ENCODE peak calls at places on chromosomes 3 and 15, in eight cellular contexts. J is fibroblast of lung; O is breast epithelium; Q is body of pancreas; M is thyroid gland; B is ascending aorta; W is CD8-positive, alpha-beta T cell; N is dorsolateral prefrontal cortex. H is an unnamed sample.
A peak's percentile ranks its signal among the peaks of the same experiment; 100 is the strongest.

GRCh38 chr3:16837602-16838001 is 47.2 kb upstream of the PLCL2 start:
- DNase-seq in J (no peak), O (no peak), Q (no peak), M (no peak), B (no peak), W (no peak), N (no peak), H (no peak)

GRCh38 chr3:51357856-51358255 is 27.2 kb upstream of the MANF start:
- DNase-seq in J (no peak), O (no peak), Q (no peak), M (no peak), B (no peak), W (no peak), N (no peak), H (no peak)

GRCh38 chr3:138796761-138797160 is 38.0 kb downstream of the PIK3CB start:
- DNase-seq in J (no peak), O (no peak), Q (no peak), M (no peak), B (no peak), W (no peak), N (no peak), H (no peak)

GRCh38 chr3:163132111-163132510 is 1635.5 kb downstream of the OTOL1 start:
- DNase-seq in J (no peak), O (no peak), Q (no peak), M (no peak), B (no peak), W (no peak), N (no peak), H (no peak)

GRCh38 chr3:54756330-54756731 is 171.5 kb downstream of the LRTM1 start:
- DNase-seq in J (peak; percentile 90), O (no peak), Q (no peak), M (no peak), B (no peak), W (no peak), N (no peak), H (no peak)

GRCh38 chr3:81419196-81419595 is 342.2 kb downstream of the GBE1 start:
- DNase-seq in J (peak; percentile 46), O (no peak), Q (no peak), M (no peak), B (no peak), W (no peak), N (no peak), H (no peak)

GRCh38 chr15:38477637-38478036 is 23.7 kb downstream of the FAM98B start:
- DNase-seq in J (no peak), O (no peak), Q (no peak), M (no peak), B (no peak), W (no peak), N (no peak), H (no peak)

GRCh38 chr15:70379134-70379533 is 281.4 kb upstream of the TLE3 start:
- DNase-seq in J (no peak), O (no peak), Q (no peak), M (no peak), B (no peak), W (no peak), N (no peak), H (no peak)

GRCh38 chr3:64741344-64741743 is 53.5 kb upstream of the ADAMTS9 start:
- DNase-seq in J (peak; percentile 74), O (no peak), Q (peak; percentile 21), M (peak; percentile 43), B (peak; percentile 80), W (no peak), N (no peak), H (no peak)

GRCh38 chr3:169077394-169077906 is 586.1 kb downstream of the MECOM start:
- DNase-seq in J (no peak), O (no peak), Q (no peak), M (no peak), B (no peak), W (no peak), N (no peak), H (no peak)

GRCh38 chr3:23002846-23003800 is 200.0 kb upstream of the UBE2E2 start:
- DNase-seq in J (peak; percentile 51), O (no peak), Q (peak; percentile 28), M (no peak), B (no peak), W (no peak), N (no peak), H (no peak)

GRCh38 chr3:177221734-177222133 is 24.5 kb upstream of the TBL1XR1 start:
- DNase-seq in J (no peak), O (no peak), Q (no peak), M (no peak), B (peak; percentile 15), W (no peak), N (no peak), H (no peak)

GRCh38 chr3:8767667-8768363 is 1.6 kb downstream of the OXTR start:
- DNase-seq in J (peak; percentile 11), O (no peak), Q (peak; percentile 41), M (peak; percentile 23), B (peak; percentile 55), W (no peak), N (no peak), H (no peak)

GRCh38 chr15:65246026-65246714 is 34.9 kb upstream of the CILP start:
- DNase-seq in J (no peak), O (no peak), Q (no peak), M (no peak), B (no peak), W (no peak), N (no peak), H (no peak)

GRCh38 chr3:172201136-172201989 is 162.0 kb downstream of the FNDC3B start:
- DNase-seq in J (peak; percentile 94), O (peak; percentile 82), Q (peak; percentile 67), M (peak; percentile 91), B (peak; percentile 72), W (no peak), N (no peak), H (peak; percentile 25)

GRCh38 chr3:42652611-42653302 is 740 bp upstream of the ZBTB47 start:
- DNase-seq in J (peak; percentile 77), O (peak; percentile 54), Q (peak; percentile 77), M (peak; percentile 69), B (peak; percentile 89), W (no peak), N (no peak), H (no peak)

DNA sequence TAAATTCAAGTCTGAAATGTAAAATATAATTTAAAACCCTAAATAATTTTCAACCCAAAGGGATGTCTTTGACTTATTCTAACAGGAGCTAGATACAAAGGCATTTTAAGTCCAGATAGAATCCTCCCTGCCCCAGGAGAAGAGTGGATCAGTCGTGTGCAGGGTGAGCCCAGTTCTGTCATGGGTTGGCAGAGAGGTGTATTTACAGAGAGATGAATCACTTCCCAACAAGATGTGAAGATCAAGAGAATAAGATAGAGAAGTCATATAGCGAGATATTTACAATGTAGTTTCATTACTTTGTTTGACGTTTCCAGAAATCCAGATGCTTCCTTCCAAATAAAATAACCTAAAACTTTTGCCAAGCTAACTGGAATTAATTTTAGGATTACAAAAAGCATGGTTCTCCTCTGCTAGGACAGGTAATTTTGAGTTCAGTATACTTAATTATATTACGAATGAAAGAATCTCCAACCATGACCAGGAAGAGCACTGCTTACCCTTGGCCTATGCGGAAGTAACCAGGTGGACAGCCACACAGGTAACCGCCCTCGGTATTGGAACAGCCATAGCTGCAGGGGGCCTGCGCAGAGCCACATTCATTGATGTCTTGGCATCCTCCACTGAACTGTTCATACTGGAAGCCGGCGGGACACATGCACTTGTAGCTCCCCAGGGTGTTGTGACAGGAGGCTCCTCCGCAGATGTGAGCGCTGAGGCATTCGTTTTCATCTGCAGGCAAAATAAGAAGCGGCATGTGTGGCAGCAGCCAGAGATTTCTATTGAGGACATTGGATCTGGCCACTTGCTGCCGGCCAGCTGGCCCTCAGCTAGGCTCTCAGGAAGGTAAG is 84.0 kb downstream of the DUT start:
- DNase-seq in J (no peak), O (no peak), Q (no peak), M (no peak), B (no peak), W (no peak), N (no peak), H (no peak)
- H3K27ac ChIP-seq in J (no peak overlapping the region), O (peak overlapping the region; percentile 12), Q (no peak overlapping the region), M (no peak overlapping the region), B (peak overlapping the region; percentile 19), W (no peak overlapping the region), N (no peak overlapping the region), H (no peak overlapping the region)

GRCh38 chr3:127172670-127173515 is 20.0 kb upstream of the PRR23E start:
- DNase-seq in J (peak; percentile 58), O (no peak), Q (no peak), M (peak; percentile 55), B (no peak), W (no peak), N (no peak), H (no peak)
- H3K27ac ChIP-seq in J (no peak overlapping the region), O (no peak overlapping the region), Q (no peak overlapping the region), M (no peak overlapping the region), B (no peak overlapping the region), W (no peak overlapping the region), N (no peak overlapping the region), H (no peak overlapping the region)

DNA sequence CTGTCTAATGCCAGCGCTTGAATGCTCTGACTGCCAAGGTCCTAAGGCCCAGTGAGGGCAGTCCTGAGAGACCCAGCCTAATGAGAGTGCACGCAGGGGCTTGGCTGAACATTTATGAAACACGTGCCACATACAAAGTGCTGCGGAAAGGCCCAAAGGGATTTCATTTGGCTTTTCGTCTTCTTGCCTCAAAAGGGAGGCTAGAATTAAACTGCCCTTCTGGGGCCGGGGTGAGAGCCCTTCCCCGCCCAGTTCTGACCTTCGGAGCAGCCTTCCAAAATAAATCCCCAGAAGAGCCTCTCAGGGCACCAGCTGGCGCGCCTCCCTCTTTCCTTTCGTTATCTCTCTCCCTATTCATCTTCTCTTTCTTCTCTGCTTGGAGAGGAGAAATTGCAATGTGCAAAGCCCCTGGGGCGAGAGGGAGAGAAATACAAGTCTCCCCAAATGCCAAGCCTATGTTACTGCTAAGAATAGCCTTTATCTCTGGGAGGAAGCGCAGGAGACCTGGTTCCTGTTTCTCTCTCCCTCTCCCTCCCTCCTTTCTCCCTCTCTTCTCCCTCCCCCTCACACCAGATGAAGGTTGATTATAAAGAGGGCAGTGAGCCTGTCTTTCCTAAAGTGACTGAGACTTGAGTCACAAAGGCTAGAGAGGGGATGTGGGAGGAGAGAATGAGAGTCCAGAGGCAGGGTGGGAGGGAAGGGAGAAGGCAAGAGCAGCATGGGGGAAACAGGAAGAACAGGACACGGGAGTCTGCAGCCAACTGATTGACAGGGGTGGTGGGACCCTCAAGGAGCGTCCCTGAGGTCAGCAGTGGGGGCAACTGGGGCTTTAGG is 36.7 kb upstream of the NDUFB4 start:
- DNase-seq in J (peak; percentile 36), O (no peak), Q (no peak), M (peak; percentile 4), B (peak; percentile 73), W (no peak), N (no peak), H (no peak)
- H3K27ac ChIP-seq in J (peak overlapping the region; percentile 79), O (peak overlapping the region; percentile 85), Q (peak overlapping the region; percentile 69), M (peak overlapping the region; percentile 39), B (peak overlapping the region; percentile 89), W (no peak overlapping the region), N (peak overlapping the region; percentile 95), H (peak overlapping the region; percentile 27)

DNA sequence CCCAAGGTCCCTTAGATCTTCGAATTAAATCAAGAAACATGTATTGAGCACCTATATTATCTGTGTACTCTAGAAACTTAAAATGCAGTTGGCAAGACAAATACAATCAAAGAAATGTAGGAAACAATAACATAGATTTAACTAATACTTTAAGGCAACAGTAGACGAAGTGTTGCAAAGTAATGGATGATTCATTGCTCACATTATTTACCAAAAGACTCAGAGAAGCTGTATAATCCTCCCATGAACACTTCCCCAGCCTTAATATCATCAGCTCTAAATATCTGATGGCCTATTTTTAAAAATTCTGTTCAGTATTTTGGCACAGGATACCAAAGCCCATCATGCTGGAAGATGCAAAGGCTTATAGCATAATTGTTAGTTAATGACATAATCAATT is 272.1 kb upstream of the TTC14 start:
- DNase-seq in J (no peak), O (no peak), Q (no peak), M (no peak), B (no peak), W (no peak), N (no peak), H (no peak)
- H3K27ac ChIP-seq in J (no peak overlapping the region), O (no peak overlapping the region), Q (no peak overlapping the region), M (no peak overlapping the region), B (no peak overlapping the region), W (no peak overlapping the region), N (no peak overlapping the region), H (no peak overlapping the region)

H was measured in substantia nigra.